ENCODE peak calls at places on chromosomes 13 and 19, in eight cellular contexts. W, N, H, J, K, T, Q and D are unnamed samples.

GRCh38 chr13:33494596-33495214 is 209.2 kb upstream of the STARD13 start:
- DNase-seq in W (no peak), N (no peak), H (no peak), J (peak; percentile 17), K (peak; percentile 96), T (no peak), Q (no peak), D (peak; percentile 96)

GRCh38 chr13:100035936-100036335 is 53.0 kb upstream of the PCCA start:
- DNase-seq in W (no peak), N (no peak), H (no peak), J (no peak), K (no peak), T (no peak), Q (no peak), D (no peak)

GRCh38 chr19:45469835-45470146 is 2.0 kb downstream of the FOSB start:
- DNase-seq in W (peak; percentile 93), N (no peak), H (no peak), J (no peak), K (peak; percentile 93), T (no peak), Q (no peak), D (no peak)

GRCh38 chr13:36428083-36428482 is 4.2 kb upstream of the CCNA1 start:
- DNase-seq in W (peak; percentile 32), N (no peak), H (no peak), J (no peak), K (no peak), T (no peak), Q (no peak), D (peak; percentile 38)

GRCh38 chr13:79070343-79070974 is 335.6 kb downstream of the RBM26 start:
- DNase-seq in W (no peak), N (no peak), H (no peak), J (no peak), K (no peak), T (no peak), Q (no peak), D (no peak)

GRCh38 chr13:48873598-48873997 is 102.1 kb upstream of the FNDC3A start:
- DNase-seq in W (no peak), N (no peak), H (no peak), J (no peak), K (peak; percentile 17), T (no peak), Q (no peak), D (peak; percentile 23)

GRCh38 chr19:19186742-19187141 is 5.2 kb downstream of the BORCS8 start:
- DNase-seq in W (no peak), N (no peak), H (no peak), J (no peak), K (no peak), T (no peak), Q (no peak), D (no peak)

GRCh38 chr13:114070098-114070799 is 62.2 kb downstream of the RASA3 start:
- DNase-seq in W (no peak), N (no peak), H (no peak), J (no peak), K (no peak), T (no peak), Q (no peak), D (no peak)

GRCh38 chr19:3620817-3621547 is 5.6 kb downstream of the CACTIN start:
- DNase-seq in W (no peak), N (no peak), H (no peak), J (no peak), K (no peak), T (no peak), Q (no peak), D (no peak)

GRCh38 chr13:93227280-93227905 is 786 bp downstream of the GPC6 start:
- DNase-seq in W (peak; percentile 10), N (no peak), H (no peak), J (no peak), K (peak; percentile 74), T (no peak), Q (peak; percentile 30), D (peak; percentile 70)

GRCh38 chr19:10430505-10431253 is 10.3 kb downstream of the PDE4A start:
- DNase-seq in W (peak; percentile 48), N (peak; percentile 79), H (no peak), J (peak; percentile 72), K (no peak), T (peak; percentile 51), Q (no peak), D (peak; percentile 70)

GRCh38 chr13:39913928-39914327 is 258.5 kb downstream of the COG6 start:
- DNase-seq in W (peak; percentile 53), N (no peak), H (no peak), J (no peak), K (no peak), T (no peak), Q (no peak), D (no peak)

GRCh38 chr19:1566392-1567115 is 1.6 kb downstream of the MEX3D start:
- DNase-seq in W (peak; percentile 80), N (peak; percentile 54), H (no peak), J (peak; percentile 68), K (peak; percentile 75), T (peak; percentile 68), Q (peak; percentile 79), D (peak; percentile 86)

GRCh38 chr13:73107459-73107858 is 48.7 kb downstream of the KLF5 start:
- DNase-seq in W (no peak), N (no peak), H (no peak), J (no peak), K (peak; percentile 18), T (no peak), Q (no peak), D (no peak)

GRCh38 chr19:6059396-6059947 is 50.8 kb downstream of the RFX2 start:
- DNase-seq in W (no peak), N (no peak), H (no peak), J (no peak), K (no peak), T (peak; percentile 10), Q (no peak), D (no peak)

GRCh38 chr19:43798546-43799409 is 3.5 kb downstream of the LYPD5 start:
- DNase-seq in W (peak; percentile 74), N (no peak), H (no peak), J (no peak), K (peak; percentile 39), T (no peak), Q (no peak), D (peak; percentile 7)

GRCh38 chr13:37058801-37059135 is 720 bp downstream of the SUPT20H start:
- DNase-seq in W (no peak), N (no peak), H (no peak), J (no peak), K (peak; percentile 61), T (no peak), Q (no peak), D (peak; percentile 58)

GRCh38 chr19:47274071-47274890 is at the start of gene INAFM1:
- DNase-seq in W (peak; percentile 99), N (peak; percentile 99), H (peak; percentile 100), J (peak; percentile 97), K (peak; percentile 93), T (peak; percentile 98), Q (peak; percentile 99), D (peak; percentile 97)

DNA sequence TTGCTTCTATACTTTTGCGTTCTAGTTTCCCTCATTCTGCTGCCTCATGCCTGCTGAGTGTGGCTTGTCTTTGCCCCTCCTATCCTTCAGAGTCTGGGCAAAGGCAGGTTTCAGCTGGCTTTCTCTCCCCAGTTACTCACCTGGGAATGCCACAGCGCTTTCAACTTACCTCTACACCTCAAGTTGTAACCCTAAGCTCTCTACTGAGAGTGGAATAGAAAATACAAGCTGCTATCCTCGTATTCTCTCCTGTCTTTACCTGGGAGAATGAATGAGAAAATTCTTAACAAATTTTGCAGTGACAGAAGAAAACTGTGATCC is 316.3 kb upstream of the KLF12 start:
- DNase-seq in W (no peak), N (no peak), H (no peak), J (no peak), K (no peak), T (no peak), Q (no peak), D (no peak)
- H3K4me3 ChIP-seq in W (no peak overlapping the region), N (no peak overlapping the region), H (no peak overlapping the region), J (no peak overlapping the region), K (no peak overlapping the region), T (no peak overlapping the region), Q (no peak overlapping the region), D (no peak overlapping the region)

GRCh38 chr13:97258801-97259200 is 36.7 kb downstream of the MBNL2 start:
- DNase-seq in W (no peak), N (no peak), H (no peak), J (no peak), K (no peak), T (no peak), Q (no peak), D (no peak)
- H3K4me1 ChIP-seq in W (peaks cover 5% of the 10 kb centered on the region), N (peaks cover 90% of the 10 kb centered on the region), H (no peaks in the 10 kb centered on the region), J (peaks cover 100% of the 10 kb centered on the region), K (peaks cover 23% of the 10 kb centered on the region), T (peaks cover 22% of the 10 kb centered on the region), Q (peaks cover 50% of the 10 kb centered on the region), D (peaks cover 29% of the 10 kb centered on the region)

GRCh38 chr19:16463341-16463990 is 8.3 kb downstream of the EPS15L1 start:
- DNase-seq in W (no peak), N (no peak), H (no peak), J (no peak), K (no peak), T (no peak), Q (no peak), D (no peak)
- H3K9me3 ChIP-seq in W (no peaks in the 10 kb centered on the region), N (no peaks in the 10 kb centered on the region), H (no peaks in the 10 kb centered on the region), J (no peaks in the 10 kb centered on the region), K (no peaks in the 10 kb centered on the region), T (no peaks in the 10 kb centered on the region), Q (no peaks in the 10 kb centered on the region), D (no peaks in the 10 kb centered on the region)

GRCh38 chr13:94553766-94554165 is 42.2 kb downstream of the TGDS start:
- DNase-seq in W (no peak), N (no peak), H (no peak), J (no peak), K (no peak), T (no peak), Q (no peak), D (no peak)

GRCh38 chr13:94549241-94550029 is 46.5 kb downstream of the TGDS start:
- DNase-seq in W (peak; percentile 94), N (peak; percentile 91), H (peak; percentile 95), J (peak; percentile 91), K (peak; percentile 98), T (peak; percentile 92), Q (peak; percentile 90), D (peak; percentile 96)

GRCh38 chr13:94552095-94552494 is 43.9 kb downstream of the TGDS start:
- DNase-seq in W (no peak), N (no peak), H (no peak), J (no peak), K (no peak), T (no peak), Q (no peak), D (no peak)

GRCh38 chr13:94548382-94549240 is 47.3 kb downstream of the TGDS start:
- DNase-seq in W (peak; percentile 36), N (peak; percentile 47), H (no peak), J (peak; percentile 43), K (peak; percentile 53), T (peak; percentile 53), Q (peak; percentile 61), D (peak; percentile 61)

DNA sequence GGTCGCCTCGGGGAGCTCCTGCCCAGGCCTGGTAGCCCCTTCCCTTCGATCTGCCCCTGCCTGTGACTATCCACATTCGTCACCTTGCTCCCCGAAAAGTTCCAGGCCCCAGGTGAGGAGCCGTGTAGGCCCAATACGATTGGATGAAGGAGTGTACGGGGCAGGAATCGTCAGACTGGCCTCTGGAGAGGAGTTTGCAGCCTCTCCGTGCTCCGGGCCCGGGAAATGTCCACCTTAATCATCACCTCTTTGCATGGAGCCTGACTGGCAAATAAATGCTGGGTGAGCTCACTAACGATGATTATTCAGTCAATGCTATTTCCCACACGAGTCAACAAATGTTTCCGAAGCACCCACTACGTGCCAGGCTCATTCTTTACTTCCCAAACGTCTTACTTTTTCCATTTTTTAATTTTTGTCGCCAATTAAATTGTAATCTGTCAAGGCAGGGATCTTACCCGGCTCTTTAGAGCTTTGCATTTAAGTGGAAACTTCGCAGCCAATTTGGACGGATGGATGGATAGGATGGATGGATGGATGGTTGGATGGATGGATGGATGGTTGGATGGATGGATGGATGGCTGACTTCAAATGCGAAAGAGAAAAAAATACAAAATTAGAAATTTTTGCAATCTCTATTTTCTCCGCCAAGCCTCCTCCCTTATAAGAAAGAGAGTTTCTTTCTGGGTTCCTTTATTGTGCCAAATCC is 45.8 kb downstream of the TGDS start:
- DNase-seq in W (no peak), N (no peak), H (no peak), J (no peak), K (no peak), T (no peak), Q (no peak), D (no peak)
- H3K4me3 ChIP-seq in W (peak overlapping the region; percentile 52), N (peak overlapping the region; percentile 60), H (peak overlapping the region; percentile 88), J (peak overlapping the region; percentile 83), K (peak overlapping the region; percentile 77), T (peak overlapping the region; percentile 55), Q (peak overlapping the region; percentile 79), D (peak overlapping the region; percentile 56)